ENCODE peak calls at places on chromosomes 7 and 10, in ten cellular contexts. One of them, this sample, is unnamed.

GRCh38 chr7:7424151-7424873 is 111.4 kb downstream of the COL28A1 start:
- DNase-seq in right atrium auricular region: peak; percentile 64
- DNase-seq in breast epithelium: no peak
- DNase-seq in small intestine: peak; percentile 79
- DNase-seq in stomach: peak; percentile 69
- DNase-seq in heart right ventricle: peak; percentile 18
- DNase-seq in left ventricle myocardium inferior: peak; percentile 35
- DNase-seq in trophoblast cell: peak; percentile 75
- DNase-seq in CD8-positive, alpha-beta T cell: peak; percentile 46
- DNase-seq in PC-3: peak; percentile 81
- DNase-seq in this sample: peak; percentile 32

GRCh38 chr10:77405771-77406241 is 231.8 kb downstream of the KCNMA1 start:
- DNase-seq in right atrium auricular region: no peak
- DNase-seq in breast epithelium: peak; percentile 87
- DNase-seq in small intestine: peak; percentile 87
- DNase-seq in stomach: peak; percentile 67
- DNase-seq in heart right ventricle: peak; percentile 30
- DNase-seq in left ventricle myocardium inferior: peak; percentile 34
- DNase-seq in trophoblast cell: peak; percentile 62
- DNase-seq in CD8-positive, alpha-beta T cell: no peak
- DNase-seq in PC-3: peak; percentile 99
- DNase-seq in this sample: peak; percentile 86

GRCh38 chr10:47370015-47370767 is 13.9 kb downstream of the ZNF488 start:
- DNase-seq in right atrium auricular region: no peak
- DNase-seq in breast epithelium: peak; percentile 27
- DNase-seq in small intestine: no peak
- DNase-seq in stomach: peak; percentile 13
- DNase-seq in heart right ventricle: no peak
- DNase-seq in left ventricle myocardium inferior: no peak
- DNase-seq in trophoblast cell: no peak
- DNase-seq in CD8-positive, alpha-beta T cell: no peak
- DNase-seq in PC-3: no peak
- DNase-seq in this sample: no peak

GRCh38 chr10:118841881-118842605 is 87.3 kb upstream of the CACUL1 start:
- DNase-seq in right atrium auricular region: no peak
- DNase-seq in breast epithelium: no peak
- DNase-seq in small intestine: no peak
- DNase-seq in stomach: no peak
- DNase-seq in heart right ventricle: no peak
- DNase-seq in left ventricle myocardium inferior: no peak
- DNase-seq in trophoblast cell: no peak
- DNase-seq in CD8-positive, alpha-beta T cell: no peak
- DNase-seq in PC-3: no peak
- DNase-seq in this sample: no peak

GRCh38 chr10:95133997-95134396 is 60.0 kb upstream of the ACSM6 start:
- DNase-seq in right atrium auricular region: no peak
- DNase-seq in breast epithelium: no peak
- DNase-seq in small intestine: no peak
- DNase-seq in stomach: no peak
- DNase-seq in heart right ventricle: no peak
- DNase-seq in left ventricle myocardium inferior: no peak
- DNase-seq in trophoblast cell: no peak
- DNase-seq in CD8-positive, alpha-beta T cell: no peak
- DNase-seq in PC-3: no peak
- DNase-seq in this sample: no peak

GRCh38 chr7:54841772-54842707 is 83.0 kb upstream of the SEC61G start:
- DNase-seq in right atrium auricular region: no peak
- DNase-seq in breast epithelium: no peak
- DNase-seq in small intestine: no peak
- DNase-seq in stomach: no peak
- DNase-seq in heart right ventricle: peak; percentile 39
- DNase-seq in left ventricle myocardium inferior: peak; percentile 38
- DNase-seq in trophoblast cell: peak; percentile 60
- DNase-seq in CD8-positive, alpha-beta T cell: no peak
- DNase-seq in PC-3: peak; percentile 60
- DNase-seq in this sample: no peak

GRCh38 chr10:102505462-102506115 is 1.8 kb downstream of the SUFU start:
- DNase-seq in right atrium auricular region: no peak
- DNase-seq in breast epithelium: no peak
- DNase-seq in small intestine: no peak
- DNase-seq in stomach: no peak
- DNase-seq in heart right ventricle: no peak
- DNase-seq in left ventricle myocardium inferior: no peak
- DNase-seq in trophoblast cell: no peak
- DNase-seq in CD8-positive, alpha-beta T cell: no peak
- DNase-seq in PC-3: no peak
- DNase-seq in this sample: peak; percentile 30

GRCh38 chr10:50567384-50567783 is 56.4 kb downstream of the SGMS1 start:
- DNase-seq in right atrium auricular region: no peak
- DNase-seq in breast epithelium: no peak
- DNase-seq in small intestine: no peak
- DNase-seq in stomach: peak; percentile 35
- DNase-seq in heart right ventricle: no peak
- DNase-seq in left ventricle myocardium inferior: no peak
- DNase-seq in trophoblast cell: peak; percentile 32
- DNase-seq in CD8-positive, alpha-beta T cell: no peak
- DNase-seq in PC-3: no peak
- DNase-seq in this sample: peak; percentile 50

GRCh38 chr10:13090289-13090688 is 9.7 kb upstream of the OPTN start:
- DNase-seq in right atrium auricular region: no peak
- DNase-seq in breast epithelium: no peak
- DNase-seq in small intestine: no peak
- DNase-seq in stomach: no peak
- DNase-seq in heart right ventricle: no peak
- DNase-seq in left ventricle myocardium inferior: no peak
- DNase-seq in trophoblast cell: no peak
- DNase-seq in CD8-positive, alpha-beta T cell: no peak
- DNase-seq in PC-3: no peak
- DNase-seq in this sample: no peak

GRCh38 chr7:78134256-78134655 is 335.7 kb downstream of the PHTF2 start:
- DNase-seq in right atrium auricular region: no peak
- DNase-seq in breast epithelium: no peak
- DNase-seq in small intestine: peak; percentile 2
- DNase-seq in stomach: no peak
- DNase-seq in heart right ventricle: no peak
- DNase-seq in left ventricle myocardium inferior: no peak
- DNase-seq in trophoblast cell: peak; percentile 62
- DNase-seq in CD8-positive, alpha-beta T cell: no peak
- DNase-seq in PC-3: peak; percentile 63
- DNase-seq in this sample: no peak

GRCh38 chr10:117885206-117885605 is 161.5 kb downstream of the RAB11FIP2 start:
- DNase-seq in right atrium auricular region: no peak
- DNase-seq in breast epithelium: no peak
- DNase-seq in small intestine: no peak
- DNase-seq in stomach: no peak
- DNase-seq in heart right ventricle: no peak
- DNase-seq in left ventricle myocardium inferior: no peak
- DNase-seq in trophoblast cell: no peak
- DNase-seq in CD8-positive, alpha-beta T cell: no peak
- DNase-seq in PC-3: no peak
- DNase-seq in this sample: no peak

GRCh38 chr10:74282151-74282852 is 131.3 kb downstream of the ADK start:
- DNase-seq in right atrium auricular region: no peak
- DNase-seq in breast epithelium: no peak
- DNase-seq in small intestine: no peak
- DNase-seq in stomach: no peak
- DNase-seq in heart right ventricle: no peak
- DNase-seq in left ventricle myocardium inferior: no peak
- DNase-seq in trophoblast cell: no peak
- DNase-seq in CD8-positive, alpha-beta T cell: no peak
- DNase-seq in PC-3: peak; percentile 89
- DNase-seq in this sample: no peak

GRCh38 chr7:101586078-101586941 is 42.8 kb downstream of the MYL10 start:
- DNase-seq in right atrium auricular region: no peak
- DNase-seq in breast epithelium: no peak
- DNase-seq in small intestine: peak; percentile 59
- DNase-seq in stomach: peak; percentile 21
- DNase-seq in heart right ventricle: no peak
- DNase-seq in left ventricle myocardium inferior: no peak
- DNase-seq in trophoblast cell: no peak
- DNase-seq in CD8-positive, alpha-beta T cell: no peak
- DNase-seq in PC-3: no peak
- DNase-seq in this sample: no peak

DNA sequence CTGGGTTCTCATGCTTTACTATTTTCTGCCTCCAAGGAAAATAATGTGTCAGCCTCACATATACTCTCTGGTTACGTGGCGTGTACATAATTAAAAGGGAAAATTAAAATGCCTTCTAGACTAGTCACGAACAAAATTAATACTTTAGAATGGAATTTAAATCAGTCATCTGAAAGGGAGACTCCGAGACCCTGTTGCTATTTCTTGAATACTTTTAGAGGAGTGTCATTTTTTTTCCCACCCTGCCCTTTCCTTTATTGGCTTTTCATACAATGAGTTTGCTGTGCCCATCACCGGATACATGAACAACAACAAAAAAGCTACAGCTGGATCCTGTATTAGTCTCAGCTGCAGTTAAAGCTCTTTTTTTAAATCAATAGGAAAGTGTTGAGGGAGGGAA is 20.1 kb downstream of the CYTH3 start:
- DNase-seq in right atrium auricular region: no peak
- DNase-seq in breast epithelium: no peak
- DNase-seq in small intestine: no peak
- DNase-seq in stomach: no peak
- DNase-seq in heart right ventricle: no peak
- DNase-seq in left ventricle myocardium inferior: no peak
- DNase-seq in trophoblast cell: no peak
- DNase-seq in CD8-positive, alpha-beta T cell: no peak
- DNase-seq in PC-3: no peak
- DNase-seq in this sample: no peak
- H3K36me3 ChIP-seq in right atrium auricular region: no peaks in the 10 kb centered on the region
- H3K36me3 ChIP-seq in breast epithelium: no peaks in the 10 kb centered on the region
- H3K36me3 ChIP-seq in small intestine: no peaks in the 10 kb centered on the region
- H3K36me3 ChIP-seq in stomach: no peaks in the 10 kb centered on the region
- H3K36me3 ChIP-seq in heart right ventricle: no peaks in the 10 kb centered on the region
- H3K36me3 ChIP-seq in left ventricle myocardium inferior: no peaks in the 10 kb centered on the region
- H3K36me3 ChIP-seq in trophoblast cell: no peaks in the 10 kb centered on the region
- H3K36me3 ChIP-seq in CD8-positive, alpha-beta T cell: no peaks in the 10 kb centered on the region
- H3K36me3 ChIP-seq in PC-3: no peaks in the 10 kb centered on the region
- H3K36me3 ChIP-seq in this sample: no peaks in the 10 kb centered on the region

GRCh38 chr7:143259765-143260164 is 3.5 kb upstream of the GSTK1 start:
- DNase-seq in right atrium auricular region: no peak
- DNase-seq in breast epithelium: no peak
- DNase-seq in small intestine: peak; percentile 67
- DNase-seq in stomach: no peak
- DNase-seq in heart right ventricle: no peak
- DNase-seq in left ventricle myocardium inferior: no peak
- DNase-seq in trophoblast cell: no peak
- DNase-seq in CD8-positive, alpha-beta T cell: no peak
- DNase-seq in PC-3: peak; percentile 70
- DNase-seq in this sample: no peak
- H3K4me1 ChIP-seq in right atrium auricular region: no peaks in the 10 kb centered on the region
- H3K4me1 ChIP-seq in breast epithelium: peaks cover 7% of the 10 kb centered on the region
- H3K4me1 ChIP-seq in small intestine: peaks cover 6% of the 10 kb centered on the region
- H3K4me1 ChIP-seq in stomach: peaks cover 8% of the 10 kb centered on the region
- H3K4me1 ChIP-seq in heart right ventricle: peaks cover 15% of the 10 kb centered on the region
- H3K4me1 ChIP-seq in left ventricle myocardium inferior: peaks cover 26% of the 10 kb centered on the region
- H3K4me1 ChIP-seq in trophoblast cell: peaks cover 8% of the 10 kb centered on the region
- H3K4me1 ChIP-seq in CD8-positive, alpha-beta T cell: peaks cover 33% of the 10 kb centered on the region
- H3K4me1 ChIP-seq in PC-3: peaks cover 49% of the 10 kb centered on the region
- H3K4me1 ChIP-seq in this sample: no peaks in the 10 kb centered on the region

GRCh38 chr7:130986271-130986690 is 252.3 kb upstream of the KLF14 start:
- DNase-seq in right atrium auricular region: no peak
- DNase-seq in breast epithelium: no peak
- DNase-seq in small intestine: no peak
- DNase-seq in stomach: no peak
- DNase-seq in heart right ventricle: no peak
- DNase-seq in left ventricle myocardium inferior: no peak
- DNase-seq in trophoblast cell: no peak
- DNase-seq in CD8-positive, alpha-beta T cell: no peak
- DNase-seq in PC-3: no peak
- DNase-seq in this sample: no peak
- H3K27ac ChIP-seq in right atrium auricular region: peak overlapping the region; percentile 31
- H3K27ac ChIP-seq in breast epithelium: peak overlapping the region; percentile 81
- H3K27ac ChIP-seq in small intestine: no peak overlapping the region
- H3K27ac ChIP-seq in stomach: peak overlapping the region; percentile 42
- H3K27ac ChIP-seq in heart right ventricle: peak overlapping the region; percentile 42
- H3K27ac ChIP-seq in left ventricle myocardium inferior: peak overlapping the region; percentile 60
- H3K27ac ChIP-seq in trophoblast cell: no peak overlapping the region
- H3K27ac ChIP-seq in CD8-positive, alpha-beta T cell: peak overlapping the region; percentile 52
- H3K27ac ChIP-seq in PC-3: no peak overlapping the region
- H3K27ac ChIP-seq in this sample: peak overlapping the region; percentile 35

DNA sequence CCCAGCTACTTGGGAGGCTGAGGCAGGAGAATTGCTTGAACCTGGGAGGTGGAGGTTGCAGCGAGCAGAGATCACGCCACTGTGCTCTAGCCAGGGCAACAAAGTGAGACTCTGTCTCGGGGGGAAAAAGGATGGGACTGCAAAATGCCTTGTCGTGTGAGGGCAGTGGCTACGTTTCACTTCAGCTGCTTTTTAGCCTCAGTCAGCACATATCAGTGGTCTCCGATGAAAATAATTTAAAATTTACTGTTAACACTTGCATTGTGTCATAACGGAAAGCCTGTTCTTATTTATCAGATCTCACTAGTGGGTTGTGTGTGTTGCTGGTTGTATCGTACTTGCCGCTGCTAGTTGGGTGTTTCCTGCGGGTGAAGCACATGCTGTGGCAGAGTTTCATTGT is 61.9 kb downstream of the RBM33 start:
- DNase-seq in right atrium auricular region: no peak
- DNase-seq in breast epithelium: no peak
- DNase-seq in small intestine: no peak
- DNase-seq in stomach: no peak
- DNase-seq in heart right ventricle: no peak
- DNase-seq in left ventricle myocardium inferior: no peak
- DNase-seq in trophoblast cell: no peak
- DNase-seq in CD8-positive, alpha-beta T cell: no peak
- DNase-seq in PC-3: no peak
- DNase-seq in this sample: no peak
- H3K36me3 ChIP-seq in right atrium auricular region: peaks cover 58% of the 10 kb centered on the region
- H3K36me3 ChIP-seq in breast epithelium: no peaks in the 10 kb centered on the region
- H3K36me3 ChIP-seq in small intestine: peaks cover 7% of the 10 kb centered on the region
- H3K36me3 ChIP-seq in stomach: peaks cover 92% of the 10 kb centered on the region
- H3K36me3 ChIP-seq in heart right ventricle: peaks cover 97% of the 10 kb centered on the region
- H3K36me3 ChIP-seq in left ventricle myocardium inferior: peaks cover 81% of the 10 kb centered on the region
- H3K36me3 ChIP-seq in trophoblast cell: peaks cover 32% of the 10 kb centered on the region
- H3K36me3 ChIP-seq in CD8-positive, alpha-beta T cell: peaks cover 66% of the 10 kb centered on the region
- H3K36me3 ChIP-seq in PC-3: peaks cover 34% of the 10 kb centered on the region
- H3K36me3 ChIP-seq in this sample: no peaks in the 10 kb centered on the region

GRCh38 chr10:71599518-71599917 is 120.1 kb downstream of the C10orf105 start:
- DNase-seq in right atrium auricular region: no peak
- DNase-seq in breast epithelium: no peak
- DNase-seq in small intestine: no peak
- DNase-seq in stomach: no peak
- DNase-seq in heart right ventricle: no peak
- DNase-seq in left ventricle myocardium inferior: no peak
- DNase-seq in trophoblast cell: no peak
- DNase-seq in CD8-positive, alpha-beta T cell: no peak
- DNase-seq in PC-3: no peak
- DNase-seq in this sample: no peak
- H3K4me1 ChIP-seq in right atrium auricular region: no peaks in the 10 kb centered on the region
- H3K4me1 ChIP-seq in breast epithelium: peaks cover 11% of the 10 kb centered on the region
- H3K4me1 ChIP-seq in small intestine: peaks cover 4% of the 10 kb centered on the region
- H3K4me1 ChIP-seq in stomach: peaks cover 12% of the 10 kb centered on the region
- H3K4me1 ChIP-seq in heart right ventricle: peaks cover 10% of the 10 kb centered on the region
- H3K4me1 ChIP-seq in left ventricle myocardium inferior: peaks cover 21% of the 10 kb centered on the region
- H3K4me1 ChIP-seq in trophoblast cell: peaks cover under 1% of the 10 kb centered on the region
- H3K4me1 ChIP-seq in CD8-positive, alpha-beta T cell: no peaks in the 10 kb centered on the region
- H3K4me1 ChIP-seq in PC-3: no peaks in the 10 kb centered on the region
- H3K4me1 ChIP-seq in this sample: peaks cover 5% of the 10 kb centered on the region